ENCODE peak calls at places on chromosomes 13 and 19, in eight cellular contexts. One of them, this sample, is unnamed.

GRCh38 chr13:98508280-98509074 is 68.4 kb downstream of the STK24 start:
- DNase-seq in glutamatergic neuron: no peak
- DNase-seq in non-pigmented ciliary epithelial cell: peak
- DNase-seq in left lobe of liver: no peak
- DNase-seq in posterior cingulate gyrus: no peak
- DNase-seq in NCI-H1092: no peak
- DNase-seq in activated CD4-positive, alpha-beta T cell treated with anti-CD3 and anti-CD28 coated beads, Interleukin-2, amount 10 ng/mL, durations not matched to agents 7 days and 5 days: no peak
- DNase-seq in A549: peak
- DNase-seq in this sample: peak

GRCh38 chr19:6402834-6403608 is 10.1 kb upstream of the GTF2F1 start:
- DNase-seq in NCI-H1092: no peak
- DNase-seq in left lobe of liver: no peak
- DNase-seq in glutamatergic neuron: no peak
- DNase-seq in activated CD4-positive, alpha-beta T cell treated with anti-CD3 and anti-CD28 coated beads, Interleukin-2, amount 10 ng/mL, durations not matched to agents 7 days and 5 days: no peak
- DNase-seq in posterior cingulate gyrus: peak
- DNase-seq in non-pigmented ciliary epithelial cell: peak
- DNase-seq in A549: no peak
- DNase-seq in this sample: no peak

GRCh38 chr19:53172892-53173291 is 14.0 kb upstream of the ZNF347 start:
- DNase-seq in posterior cingulate gyrus: no peak
- DNase-seq in activated CD4-positive, alpha-beta T cell treated with anti-CD3 and anti-CD28 coated beads, Interleukin-2, amount 10 ng/mL, durations not matched to agents 7 days and 5 days: no peak
- DNase-seq in non-pigmented ciliary epithelial cell: no peak
- DNase-seq in glutamatergic neuron: no peak
- DNase-seq in A549: no peak
- DNase-seq in NCI-H1092: no peak
- DNase-seq in left lobe of liver: no peak
- DNase-seq in this sample: peak

GRCh38 chr19:54100560-54100959 is at the start of gene OSCAR:
- DNase-seq in posterior cingulate gyrus: peak
- DNase-seq in non-pigmented ciliary epithelial cell: no peak
- DNase-seq in A549: no peak
- DNase-seq in activated CD4-positive, alpha-beta T cell treated with anti-CD3 and anti-CD28 coated beads, Interleukin-2, amount 10 ng/mL, durations not matched to agents 7 days and 5 days: no peak
- DNase-seq in glutamatergic neuron: no peak
- DNase-seq in left lobe of liver: no peak
- DNase-seq in NCI-H1092: no peak
- DNase-seq in this sample: peak

GRCh38 chr19:42193706-42194105 is 23.8 kb downstream of the DEDD2 start:
- DNase-seq in activated CD4-positive, alpha-beta T cell treated with anti-CD3 and anti-CD28 coated beads, Interleukin-2, amount 10 ng/mL, durations not matched to agents 7 days and 5 days: no peak
- DNase-seq in left lobe of liver: no peak
- DNase-seq in posterior cingulate gyrus: no peak
- DNase-seq in glutamatergic neuron: no peak
- DNase-seq in non-pigmented ciliary epithelial cell: no peak
- DNase-seq in A549: no peak
- DNase-seq in NCI-H1092: no peak
- DNase-seq in this sample: no peak

GRCh38 chr13:96003304-96003703 is 49.9 kb downstream of the UGGT2 start:
- DNase-seq in left lobe of liver: no peak
- DNase-seq in glutamatergic neuron: no peak
- DNase-seq in non-pigmented ciliary epithelial cell: no peak
- DNase-seq in posterior cingulate gyrus: no peak
- DNase-seq in NCI-H1092: no peak
- DNase-seq in A549: peak
- DNase-seq in activated CD4-positive, alpha-beta T cell treated with anti-CD3 and anti-CD28 coated beads, Interleukin-2, amount 10 ng/mL, durations not matched to agents 7 days and 5 days: no peak
- DNase-seq in this sample: peak

GRCh38 chr19:49932041-49932451 is 2.7 kb upstream of the NUP62 start:
- DNase-seq in activated CD4-positive, alpha-beta T cell treated with anti-CD3 and anti-CD28 coated beads, Interleukin-2, amount 10 ng/mL, durations not matched to agents 7 days and 5 days: no peak
- DNase-seq in A549: no peak
- DNase-seq in non-pigmented ciliary epithelial cell: no peak
- DNase-seq in left lobe of liver: no peak
- DNase-seq in glutamatergic neuron: no peak
- DNase-seq in posterior cingulate gyrus: no peak
- DNase-seq in NCI-H1092: no peak
- DNase-seq in this sample: no peak

GRCh38 chr19:51064534-51065220 is at the start of gene KLK13:
- DNase-seq in glutamatergic neuron: peak
- DNase-seq in non-pigmented ciliary epithelial cell: no peak
- DNase-seq in NCI-H1092: no peak
- DNase-seq in posterior cingulate gyrus: peak
- DNase-seq in A549: peak
- DNase-seq in activated CD4-positive, alpha-beta T cell treated with anti-CD3 and anti-CD28 coated beads, Interleukin-2, amount 10 ng/mL, durations not matched to agents 7 days and 5 days: no peak
- DNase-seq in left lobe of liver: no peak
- DNase-seq in this sample: no peak

GRCh38 chr13:27384285-27384684 is 40.1 kb upstream of the GTF3A start:
- DNase-seq in posterior cingulate gyrus: no peak
- DNase-seq in left lobe of liver: no peak
- DNase-seq in NCI-H1092: no peak
- DNase-seq in A549: no peak
- DNase-seq in non-pigmented ciliary epithelial cell: no peak
- DNase-seq in activated CD4-positive, alpha-beta T cell treated with anti-CD3 and anti-CD28 coated beads, Interleukin-2, amount 10 ng/mL, durations not matched to agents 7 days and 5 days: no peak
- DNase-seq in glutamatergic neuron: no peak
- DNase-seq in this sample: no peak

GRCh38 chr19:48635263-48635965 is 1.8 kb downstream of the DBP start:
- DNase-seq in NCI-H1092: peak
- DNase-seq in non-pigmented ciliary epithelial cell: no peak
- DNase-seq in A549: peak
- DNase-seq in glutamatergic neuron: peak
- DNase-seq in posterior cingulate gyrus: peak
- DNase-seq in left lobe of liver: peak
- DNase-seq in activated CD4-positive, alpha-beta T cell treated with anti-CD3 and anti-CD28 coated beads, Interleukin-2, amount 10 ng/mL, durations not matched to agents 7 days and 5 days: peak
- DNase-seq in this sample: peak

GRCh38 chr13:39224841-39225240 is 186.6 kb downstream of the NHLRC3 start:
- DNase-seq in glutamatergic neuron: no peak
- DNase-seq in posterior cingulate gyrus: no peak
- DNase-seq in A549: no peak
- DNase-seq in NCI-H1092: no peak
- DNase-seq in activated CD4-positive, alpha-beta T cell treated with anti-CD3 and anti-CD28 coated beads, Interleukin-2, amount 10 ng/mL, durations not matched to agents 7 days and 5 days: no peak
- DNase-seq in left lobe of liver: no peak
- DNase-seq in non-pigmented ciliary epithelial cell: no peak
- DNase-seq in this sample: no peak

GRCh38 chr13:38398810-38399493 is 49.3 kb downstream of the UFM1 start:
- DNase-seq in A549: no peak
- DNase-seq in left lobe of liver: no peak
- DNase-seq in NCI-H1092: no peak
- DNase-seq in activated CD4-positive, alpha-beta T cell treated with anti-CD3 and anti-CD28 coated beads, Interleukin-2, amount 10 ng/mL, durations not matched to agents 7 days and 5 days: no peak
- DNase-seq in non-pigmented ciliary epithelial cell: peak
- DNase-seq in posterior cingulate gyrus: no peak
- DNase-seq in glutamatergic neuron: no peak
- DNase-seq in this sample: peak

GRCh38 chr13:30698488-30699005 is 36.8 kb upstream of the ALOX5AP start:
- DNase-seq in A549: no peak
- DNase-seq in activated CD4-positive, alpha-beta T cell treated with anti-CD3 and anti-CD28 coated beads, Interleukin-2, amount 10 ng/mL, durations not matched to agents 7 days and 5 days: no peak
- DNase-seq in posterior cingulate gyrus: no peak
- DNase-seq in glutamatergic neuron: no peak
- DNase-seq in non-pigmented ciliary epithelial cell: no peak
- DNase-seq in left lobe of liver: no peak
- DNase-seq in NCI-H1092: no peak
- DNase-seq in this sample: no peak

GRCh38 chr13:109904218-109904617 is 117.8 kb upstream of the IRS2 start:
- DNase-seq in A549: peak
- DNase-seq in left lobe of liver: no peak
- DNase-seq in non-pigmented ciliary epithelial cell: no peak
- DNase-seq in activated CD4-positive, alpha-beta T cell treated with anti-CD3 and anti-CD28 coated beads, Interleukin-2, amount 10 ng/mL, durations not matched to agents 7 days and 5 days: no peak
- DNase-seq in posterior cingulate gyrus: no peak
- DNase-seq in NCI-H1092: no peak
- DNase-seq in glutamatergic neuron: no peak
- DNase-seq in this sample: peak

GRCh38 chr19:17333611-17334413 is 843 bp downstream of the ANO8 start:
- DNase-seq in A549: peak
- DNase-seq in NCI-H1092: no peak
- DNase-seq in glutamatergic neuron: no peak
- DNase-seq in non-pigmented ciliary epithelial cell: no peak
- DNase-seq in left lobe of liver: no peak
- DNase-seq in activated CD4-positive, alpha-beta T cell treated with anti-CD3 and anti-CD28 coated beads, Interleukin-2, amount 10 ng/mL, durations not matched to agents 7 days and 5 days: peak
- DNase-seq in posterior cingulate gyrus: no peak
- DNase-seq in this sample: peak